ENCODE peak calls at places on chromosome 14, in four cellular contexts. Q is sigmoid colon, T is hepatocyte, Y is GM23248. P is an unnamed sample. For H3K4me1, the result is how much of the 10 kb centered on the place peaks cover.

GRCh38 chr14:60565211-60565610 is 56.3 kb downstream of the SIX6 start:
- DNase-seq in Y (peak), T (no peak), Q (no peak), P (no peak)

GRCh38 chr14:95510804-95511203 is 5.6 kb downstream of the SYNE3 start:
- DNase-seq in Y (peak), Q (no peak), T (no peak), P (no peak)

GRCh38 chr14:79356040-79356439 is 855.3 kb downstream of the DIO2 start:
- DNase-seq in T (no peak), Q (no peak), Y (no peak), P (no peak)

GRCh38 chr14:76784881-76785280 is 23.6 kb downstream of the VASH1 start:
- DNase-seq in Q (peak), T (peak), Y (peak), P (peak)

GRCh38 chr14:42703501-42703900 is 1096.8 kb downstream of the LRFN5 start:
- DNase-seq in Q (no peak), Y (no peak), T (no peak), P (no peak)

GRCh38 chr14:35403085-35403396 is 1.5 kb downstream of the NFKBIA start:
- DNase-seq in Q (peak), T (peak), Y (peak), P (no peak)

GRCh38 chr14:55743551-55743950 is 163.5 kb downstream of the KTN1 start:
- DNase-seq in Q (no peak), Y (no peak), T (no peak), P (no peak)

GRCh38 chr14:28141662-28142061 is 624.9 kb upstream of the FOXG1 start:
- DNase-seq in Y (no peak), T (no peak), Q (no peak), P (no peak)

GRCh38 chr14:77026166-77026929 is 2.2 kb downstream of the IRF2BPL start:
- DNase-seq in Q (peak), Y (peak), T (peak), P (no peak)

GRCh38 chr14:55339770-55340169 is 68.5 kb downstream of the FBXO34 start:
- DNase-seq in Y (no peak), Q (no peak), T (no peak), P (no peak)

GRCh38 chr14:53824061-53824460 is 132.6 kb downstream of the BMP4 start:
- DNase-seq in Y (no peak), Q (no peak), T (no peak), P (no peak)
- H3K4me1 ChIP-seq in Y (under half), Q (under half), T (under half), P (under half)

DNA sequence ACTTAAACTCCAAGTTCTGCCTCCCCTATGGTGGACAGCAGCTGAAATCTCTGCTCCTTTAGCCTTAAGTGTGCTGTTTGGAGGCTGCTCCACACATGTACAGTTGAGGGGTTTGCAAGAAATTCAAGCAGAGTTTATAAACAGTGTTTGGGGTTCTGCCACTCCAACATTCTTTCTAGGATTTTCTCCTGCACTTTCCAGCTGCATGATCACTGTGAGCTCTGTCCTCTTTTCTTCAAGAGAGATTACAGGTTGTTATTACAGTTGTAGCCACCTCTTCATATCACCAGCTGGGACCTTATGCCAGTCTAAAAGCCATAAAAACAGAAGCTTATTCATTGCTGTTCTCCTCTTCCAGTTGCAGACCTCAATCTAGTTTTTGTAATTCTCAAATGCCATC is 8.4 kb downstream of the ZBTB25 start:
- DNase-seq in T (no peak), Q (no peak), Y (no peak), P (no peak)
- H3K4me1 ChIP-seq in T (under half), Q (under half), Y (under half), P (under half)

GRCh38 chr14:99601301-99601945 is 2.6 kb downstream of the CCDC85C start:
- DNase-seq in Y (no peak), Q (peak), T (peak), P (peak)
- H3K4me1 ChIP-seq in Y (under half), Q (under half), T (half or more), P (under half)

DNA sequence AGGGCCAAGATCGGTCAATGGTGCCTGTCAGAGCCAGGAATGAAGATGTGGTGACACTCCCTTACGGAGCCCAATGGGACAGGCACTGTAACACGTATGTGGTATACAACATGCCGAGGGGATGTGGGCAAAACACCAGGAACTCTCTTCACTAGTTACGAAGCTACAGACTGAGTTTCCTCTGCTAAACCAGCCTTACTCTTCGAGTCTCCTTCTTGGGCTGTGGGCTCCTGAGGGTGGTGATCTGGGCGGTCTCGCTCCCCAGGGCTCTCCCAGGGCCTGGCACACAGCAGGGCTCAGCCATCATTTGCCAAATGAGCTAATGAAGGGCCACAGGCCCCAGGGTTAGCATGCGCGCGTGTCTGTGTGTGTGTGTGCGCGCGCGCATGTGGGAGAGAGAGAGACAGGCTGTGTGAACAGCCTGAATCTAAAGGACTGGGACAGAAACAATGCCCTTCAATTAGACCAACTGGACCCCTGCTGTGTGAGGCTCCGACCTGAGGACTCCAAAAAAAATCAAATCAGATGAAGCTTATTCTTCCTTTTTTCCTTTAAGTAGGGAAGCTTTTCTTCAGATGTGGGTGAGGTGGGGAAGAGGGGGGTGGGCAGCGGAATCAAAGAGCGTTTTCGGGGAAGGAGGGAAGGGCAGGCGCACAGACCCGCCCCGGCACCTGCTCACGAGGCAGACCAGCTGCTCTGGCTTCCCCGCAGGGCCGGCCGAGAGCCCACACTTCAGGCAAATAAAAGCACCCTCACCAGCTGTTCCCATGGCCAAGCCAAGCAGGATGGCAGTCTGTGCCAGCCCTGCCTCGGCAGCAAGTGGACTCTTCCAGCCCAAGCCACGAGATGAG is 42.5 kb downstream of the CCDC88C start:
- DNase-seq in Q (no peak), Y (no peak), T (no peak), P (no peak)
- H3K4me1 ChIP-seq in Q (under half), Y (under half), T (under half), P (under half)

GRCh38 chr14:100899841-100900771 is 3.4 kb downstream of the RTL1 start:
- DNase-seq in T (peak), Q (peak), Y (peak), P (peak)
- H3K4me1 ChIP-seq in T (half or more), Q (under half), Y (under half), P (under half)

GRCh38 chr14:73786632-73786941 is 65.0 kb upstream of the PTGR2 start:
- DNase-seq in Q (peak), Y (peak), T (peak), P (no peak)
- H3K4me1 ChIP-seq in Q (under half), Y (under half), T (half or more), P (under half)

DNA sequence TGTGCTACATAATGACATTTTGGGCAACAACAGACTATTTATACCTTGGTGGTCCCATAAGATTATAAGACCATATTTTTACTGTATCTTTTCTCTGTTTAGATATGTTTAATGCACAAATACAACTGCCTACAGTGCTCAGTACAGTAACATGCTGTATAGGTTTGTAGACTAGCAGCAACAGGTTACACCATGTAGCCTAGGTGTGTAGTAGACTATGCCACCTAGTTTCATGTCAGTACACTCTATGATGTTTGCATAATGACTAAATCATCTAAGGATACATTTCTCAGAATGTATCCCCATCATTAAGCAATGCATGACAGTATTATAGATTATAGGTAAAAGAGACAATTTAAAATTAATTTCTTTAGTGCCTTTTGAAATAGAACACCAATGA is 30.7 kb upstream of the CEBPE start:
- DNase-seq in T (no peak), Y (no peak), Q (no peak), P (no peak)
- H3K4me1 ChIP-seq in T (under half), Y (under half), Q (under half), P (under half)

DNA sequence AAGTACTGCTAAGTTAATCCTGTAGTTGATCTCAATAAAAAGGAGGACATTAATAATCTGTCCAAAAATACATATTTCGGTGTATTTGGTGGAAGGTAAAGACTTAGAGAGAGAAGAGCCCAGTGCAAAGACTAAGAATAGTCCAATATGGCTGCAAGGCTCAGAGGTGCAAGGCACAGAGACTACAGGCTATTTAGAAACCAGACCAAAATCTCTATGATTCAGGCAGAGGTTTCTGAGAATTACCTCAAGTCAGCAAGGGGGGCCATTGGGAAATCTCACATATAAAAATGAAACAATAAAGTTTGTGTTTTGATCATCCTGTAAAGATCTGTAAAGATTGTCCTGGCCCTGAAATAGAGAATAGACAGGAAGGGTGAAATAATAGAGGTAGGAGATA is 1173.0 kb downstream of the VRK1 start:
- DNase-seq in T (no peak), Y (no peak), Q (no peak), P (no peak)
- H3K4me1 ChIP-seq in T (under half), Y (under half), Q (under half), P (under half)

GRCh38 chr14:80865565-80865964 is 76.0 kb downstream of the CEP128 start:
- DNase-seq in Q (no peak), T (no peak), Y (no peak), P (no peak)
- H3K4me1 ChIP-seq in Q (under half), T (under half), Y (under half), P (under half)

P was measured in colonic mucosa.